ENCODE peak calls at places on chromosome 21, in eight cellular contexts. H, A, B, M, L, Q, Y and W are unnamed samples.

GRCh38 chr21:25375675-25376074 is 231.6 kb downstream of the MRPL39 start:
- DNase-seq in H (no peak), A (no peak), B (no peak), M (no peak), L (no peak), Q (no peak), Y (no peak), W (no peak)

GRCh38 chr21:16088121-16088520 is 358.3 kb downstream of the USP25 start:
- DNase-seq in H (no peak), A (no peak), B (no peak), M (no peak), L (no peak), Q (no peak), Y (no peak), W (no peak)

GRCh38 chr21:31875424-31876097 is 2.7 kb downstream of the HUNK start:
- DNase-seq in H (no peak), A (no peak), B (no peak), M (no peak), L (no peak), Q (no peak), Y (no peak), W (no peak)

GRCh38 chr21:36004441-36004840 is 55.9 kb downstream of the SETD4 start:
- DNase-seq in H (no peak), A (no peak), B (no peak), M (no peak), L (no peak), Q (no peak), Y (no peak), W (no peak)

GRCh38 chr21:15439726-15440125 is 290.1 kb upstream of the USP25 start:
- DNase-seq in H (no peak), A (no peak), B (no peak), M (no peak), L (no peak), Q (no peak), Y (no peak), W (no peak)

GRCh38 chr21:31008355-31008754 is 29.9 kb downstream of the KRTAP19-8 start:
- DNase-seq in H (no peak), A (no peak), B (no peak), M (no peak), L (no peak), Q (no peak), Y (no peak), W (no peak)

GRCh38 chr21:42291003-42291750 is 24.0 kb downstream of the TFF3 start:
- DNase-seq in H (no peak), A (no peak), B (no peak), M (no peak), L (no peak), Q (no peak), Y (no peak), W (no peak)

GRCh38 chr21:42794551-42794950 is 84.8 kb downstream of the WDR4 start:
- DNase-seq in H (peak), A (no peak), B (no peak), M (no peak), L (no peak), Q (no peak), Y (no peak), W (no peak)

GRCh38 chr21:45455321-45456013 is 50.5 kb downstream of the COL18A1 start:
- DNase-seq in H (no peak), A (no peak), B (no peak), M (no peak), L (peak), Q (no peak), Y (no peak), W (no peak)

GRCh38 chr21:42939581-42940413 is 14.4 kb upstream of the ERVH48-1 start:
- DNase-seq in H (peak), A (no peak), B (no peak), M (peak), L (peak), Q (no peak), Y (peak), W (peak)

GRCh38 chr21:42614811-42615342 is 38.5 kb upstream of the PDE9A start:
- DNase-seq in H (peak), A (no peak), B (peak), M (no peak), L (peak), Q (peak), Y (no peak), W (no peak)